ENCODE peak calls at places on chromosomes 11 and 22, in six cellular contexts. One of them, this sample, is unnamed.

GRCh38 chr22:26492220-26492619 is 8.5 kb downstream of the SRRD start:
- DNase-seq in HuH-7.5: no peak
- DNase-seq in EH: no peak
- DNase-seq in stimulated activated naive CD4-positive, alpha-beta T cell: no peak
- DNase-seq in fibroblast of the conjunctiva: no peak
- DNase-seq in AG10803: no peak
- DNase-seq in this sample: no peak

GRCh38 chr11:9228086-9228485 is 37.1 kb downstream of the DENND5A start:
- DNase-seq in HuH-7.5: no peak
- DNase-seq in EH: no peak
- DNase-seq in stimulated activated naive CD4-positive, alpha-beta T cell: no peak
- DNase-seq in fibroblast of the conjunctiva: no peak
- DNase-seq in AG10803: no peak
- DNase-seq in this sample: peak

GRCh38 chr11:59866397-59866796 is at the start of gene TCN1:
- DNase-seq in HuH-7.5: no peak
- DNase-seq in EH: no peak
- DNase-seq in stimulated activated naive CD4-positive, alpha-beta T cell: no peak
- DNase-seq in fibroblast of the conjunctiva: no peak
- DNase-seq in AG10803: no peak
- DNase-seq in this sample: no peak

GRCh38 chr11:130001491-130002351 is 914 bp downstream of the PRDM10 start:
- DNase-seq in HuH-7.5: no peak
- DNase-seq in EH: peak
- DNase-seq in stimulated activated naive CD4-positive, alpha-beta T cell: peak
- DNase-seq in fibroblast of the conjunctiva: peak
- DNase-seq in AG10803: peak
- DNase-seq in this sample: peak

GRCh38 chr11:1878134-1879031 is 13.3 kb downstream of the PRR33 start:
- DNase-seq in HuH-7.5: no peak
- DNase-seq in EH: no peak
- DNase-seq in stimulated activated naive CD4-positive, alpha-beta T cell: no peak
- DNase-seq in fibroblast of the conjunctiva: no peak
- DNase-seq in AG10803: no peak
- DNase-seq in this sample: no peak

GRCh38 chr11:1228921-1229451 is 6.1 kb downstream of the MUC5B start:
- DNase-seq in HuH-7.5: peak
- DNase-seq in EH: no peak
- DNase-seq in stimulated activated naive CD4-positive, alpha-beta T cell: no peak
- DNase-seq in fibroblast of the conjunctiva: no peak
- DNase-seq in AG10803: no peak
- DNase-seq in this sample: peak

GRCh38 chr11:3049430-3050243 is 7.6 kb downstream of the CARS1 start:
- DNase-seq in HuH-7.5: no peak
- DNase-seq in EH: peak
- DNase-seq in stimulated activated naive CD4-positive, alpha-beta T cell: no peak
- DNase-seq in fibroblast of the conjunctiva: peak
- DNase-seq in AG10803: peak
- DNase-seq in this sample: no peak

GRCh38 chr11:44049832-44050231 is 2.1 kb downstream of the ACCSL start:
- DNase-seq in HuH-7.5: no peak
- DNase-seq in EH: no peak
- DNase-seq in stimulated activated naive CD4-positive, alpha-beta T cell: no peak
- DNase-seq in fibroblast of the conjunctiva: no peak
- DNase-seq in AG10803: no peak
- DNase-seq in this sample: peak

GRCh38 chr11:44380009-44380313 is 70.0 kb upstream of the ALX4 start:
- DNase-seq in HuH-7.5: no peak
- DNase-seq in EH: no peak
- DNase-seq in stimulated activated naive CD4-positive, alpha-beta T cell: no peak
- DNase-seq in fibroblast of the conjunctiva: no peak
- DNase-seq in AG10803: no peak
- DNase-seq in this sample: no peak

GRCh38 chr11:69655479-69656394 is 14.8 kb downstream of the CCND1 start:
- DNase-seq in HuH-7.5: no peak
- DNase-seq in EH: peak
- DNase-seq in stimulated activated naive CD4-positive, alpha-beta T cell: no peak
- DNase-seq in fibroblast of the conjunctiva: no peak
- DNase-seq in AG10803: no peak
- DNase-seq in this sample: peak

GRCh38 chr22:38383417-38383816 is 66.2 kb upstream of the CSNK1E start:
- DNase-seq in HuH-7.5: no peak
- DNase-seq in EH: peak
- DNase-seq in stimulated activated naive CD4-positive, alpha-beta T cell: no peak
- DNase-seq in fibroblast of the conjunctiva: no peak
- DNase-seq in AG10803: no peak
- DNase-seq in this sample: no peak

GRCh38 chr22:46956498-46957215 is 194.2 kb downstream of the TBC1D22A start:
- DNase-seq in HuH-7.5: no peak
- DNase-seq in EH: no peak
- DNase-seq in stimulated activated naive CD4-positive, alpha-beta T cell: no peak
- DNase-seq in fibroblast of the conjunctiva: no peak
- DNase-seq in AG10803: no peak
- DNase-seq in this sample: no peak

GRCh38 chr11:85823816-85824215 is 12.9 kb upstream of the SYTL2 start:
- DNase-seq in HuH-7.5: no peak
- DNase-seq in EH: no peak
- DNase-seq in stimulated activated naive CD4-positive, alpha-beta T cell: peak
- DNase-seq in fibroblast of the conjunctiva: no peak
- DNase-seq in AG10803: peak
- DNase-seq in this sample: no peak

GRCh38 chr22:29734853-29735252 is 15.1 kb downstream of the CABP7 start:
- DNase-seq in HuH-7.5: no peak
- DNase-seq in EH: no peak
- DNase-seq in stimulated activated naive CD4-positive, alpha-beta T cell: no peak
- DNase-seq in fibroblast of the conjunctiva: no peak
- DNase-seq in AG10803: no peak
- DNase-seq in this sample: peak

GRCh38 chr11:8083871-8084281 is 2.9 kb downstream of the TUB start:
- DNase-seq in HuH-7.5: no peak
- DNase-seq in EH: no peak
- DNase-seq in stimulated activated naive CD4-positive, alpha-beta T cell: no peak
- DNase-seq in fibroblast of the conjunctiva: no peak
- DNase-seq in AG10803: no peak
- DNase-seq in this sample: peak

GRCh38 chr11:78749243-78749730 is 174.6 kb upstream of the NARS2 start:
- DNase-seq in HuH-7.5: no peak
- DNase-seq in EH: no peak
- DNase-seq in stimulated activated naive CD4-positive, alpha-beta T cell: no peak
- DNase-seq in fibroblast of the conjunctiva: no peak
- DNase-seq in AG10803: no peak
- DNase-seq in this sample: no peak

GRCh38 chr11:73029408-73029807 is 112.7 kb downstream of the FCHSD2 start:
- DNase-seq in HuH-7.5: no peak
- DNase-seq in EH: no peak
- DNase-seq in stimulated activated naive CD4-positive, alpha-beta T cell: no peak
- DNase-seq in fibroblast of the conjunctiva: no peak
- DNase-seq in AG10803: no peak
- DNase-seq in this sample: no peak

GRCh38 chr22:44172370-44173108 is 8.2 kb upstream of the PARVG start:
- DNase-seq in HuH-7.5: no peak
- DNase-seq in EH: no peak
- DNase-seq in stimulated activated naive CD4-positive, alpha-beta T cell: no peak
- DNase-seq in fibroblast of the conjunctiva: no peak
- DNase-seq in AG10803: peak
- DNase-seq in this sample: no peak

GRCh38 chr22:40156001-40156516 is 21.7 kb upstream of the TNRC6B start:
- DNase-seq in HuH-7.5: peak
- DNase-seq in EH: peak
- DNase-seq in stimulated activated naive CD4-positive, alpha-beta T cell: no peak
- DNase-seq in fibroblast of the conjunctiva: no peak
- DNase-seq in AG10803: no peak
- DNase-seq in this sample: peak

GRCh38 chr22:44698531-44699421 is 3.2 kb upstream of the PRR5 start:
- DNase-seq in HuH-7.5: no peak
- DNase-seq in EH: peak
- DNase-seq in stimulated activated naive CD4-positive, alpha-beta T cell: no peak
- DNase-seq in fibroblast of the conjunctiva: no peak
- DNase-seq in AG10803: peak
- DNase-seq in this sample: peak

This sample was measured in endodermal cell.